ENCODE peak calls at places on chromosome 22, in ten cellular contexts. One of them, this sample, is unnamed.

GRCh38 chr22:31091106-31091975 is 10.2 kb downstream of the SMTN start:
- DNase-seq in NCI-H2227 treated with DMSO at 0.1 percent for 48 hours: no peak
- DNase-seq in left ventricle myocardium inferior: no peak
- DNase-seq in stromal cell of bone marrow: no peak
- DNase-seq in left lung: no peak
- DNase-seq in fibroblast of pulmonary artery: no peak
- DNase-seq in tibial nerve: no peak
- DNase-seq in activated CD4-positive, alpha-beta memory T cell treated with anti-CD3 and anti-CD28 coated beads, Interleukin-2, amount 10 ng/mL, durations not matched to agents 7 days and 5 days: no peak
- DNase-seq in GM04503: no peak
- DNase-seq in fibroblast of the conjunctiva: no peak
- DNase-seq in this sample: no peak

GRCh38 chr22:19526076-19526701 is 2.0 kb upstream of the CLDN5 start:
- DNase-seq in fibroblast of the conjunctiva: no peak
- DNase-seq in fibroblast of pulmonary artery: no peak
- DNase-seq in GM04503: no peak
- DNase-seq in stromal cell of bone marrow: no peak
- DNase-seq in left ventricle myocardium inferior: no peak
- DNase-seq in left lung: no peak
- DNase-seq in tibial nerve: no peak
- DNase-seq in NCI-H2227 treated with DMSO at 0.1 percent for 48 hours: no peak
- DNase-seq in activated CD4-positive, alpha-beta memory T cell treated with anti-CD3 and anti-CD28 coated beads, Interleukin-2, amount 10 ng/mL, durations not matched to agents 7 days and 5 days: no peak
- DNase-seq in this sample: no peak

GRCh38 chr22:49103314-49104052 is 724.2 kb downstream of the BRD1 start:
- DNase-seq in left lung: no peak
- DNase-seq in activated CD4-positive, alpha-beta memory T cell treated with anti-CD3 and anti-CD28 coated beads, Interleukin-2, amount 10 ng/mL, durations not matched to agents 7 days and 5 days: no peak
- DNase-seq in stromal cell of bone marrow: no peak
- DNase-seq in fibroblast of pulmonary artery: no peak
- DNase-seq in fibroblast of the conjunctiva: no peak
- DNase-seq in GM04503: no peak
- DNase-seq in left ventricle myocardium inferior: no peak
- DNase-seq in NCI-H2227 treated with DMSO at 0.1 percent for 48 hours: no peak
- DNase-seq in tibial nerve: no peak
- DNase-seq in this sample: no peak

GRCh38 chr22:17724678-17725464 is 49.4 kb downstream of the BID start:
- DNase-seq in left ventricle myocardium inferior: no peak
- DNase-seq in activated CD4-positive, alpha-beta memory T cell treated with anti-CD3 and anti-CD28 coated beads, Interleukin-2, amount 10 ng/mL, durations not matched to agents 7 days and 5 days: no peak
- DNase-seq in NCI-H2227 treated with DMSO at 0.1 percent for 48 hours: no peak
- DNase-seq in left lung: no peak
- DNase-seq in fibroblast of pulmonary artery: no peak
- DNase-seq in fibroblast of the conjunctiva: no peak
- DNase-seq in GM04503: no peak
- DNase-seq in stromal cell of bone marrow: no peak
- DNase-seq in tibial nerve: no peak
- DNase-seq in this sample: no peak

GRCh38 chr22:40401532-40401931 is 31.1 kb downstream of the SGSM3 start:
- DNase-seq in tibial nerve: no peak
- DNase-seq in fibroblast of pulmonary artery: no peak
- DNase-seq in GM04503: no peak
- DNase-seq in left ventricle myocardium inferior: no peak
- DNase-seq in fibroblast of the conjunctiva: no peak
- DNase-seq in activated CD4-positive, alpha-beta memory T cell treated with anti-CD3 and anti-CD28 coated beads, Interleukin-2, amount 10 ng/mL, durations not matched to agents 7 days and 5 days: peak
- DNase-seq in left lung: no peak
- DNase-seq in NCI-H2227 treated with DMSO at 0.1 percent for 48 hours: no peak
- DNase-seq in stromal cell of bone marrow: no peak
- DNase-seq in this sample: no peak

GRCh38 chr22:44587004-44587793 is 89.2 kb upstream of the RTL6 start:
- DNase-seq in fibroblast of the conjunctiva: no peak
- DNase-seq in NCI-H2227 treated with DMSO at 0.1 percent for 48 hours: no peak
- DNase-seq in GM04503: no peak
- DNase-seq in left ventricle myocardium inferior: peak
- DNase-seq in tibial nerve: no peak
- DNase-seq in left lung: peak
- DNase-seq in stromal cell of bone marrow: no peak
- DNase-seq in fibroblast of pulmonary artery: no peak
- DNase-seq in activated CD4-positive, alpha-beta memory T cell treated with anti-CD3 and anti-CD28 coated beads, Interleukin-2, amount 10 ng/mL, durations not matched to agents 7 days and 5 days: no peak
- DNase-seq in this sample: no peak

GRCh38 chr22:45083659-45084305 is 74.0 kb upstream of the PHF21B start:
- DNase-seq in stromal cell of bone marrow: peak
- DNase-seq in fibroblast of the conjunctiva: no peak
- DNase-seq in left ventricle myocardium inferior: no peak
- DNase-seq in GM04503: peak
- DNase-seq in left lung: no peak
- DNase-seq in activated CD4-positive, alpha-beta memory T cell treated with anti-CD3 and anti-CD28 coated beads, Interleukin-2, amount 10 ng/mL, durations not matched to agents 7 days and 5 days: no peak
- DNase-seq in NCI-H2227 treated with DMSO at 0.1 percent for 48 hours: no peak
- DNase-seq in fibroblast of pulmonary artery: peak
- DNase-seq in tibial nerve: no peak
- DNase-seq in this sample: no peak

GRCh38 chr22:36317658-36318271 is 64.8 kb downstream of the APOL1 start:
- DNase-seq in GM04503: no peak
- DNase-seq in tibial nerve: no peak
- DNase-seq in stromal cell of bone marrow: no peak
- DNase-seq in fibroblast of pulmonary artery: no peak
- DNase-seq in NCI-H2227 treated with DMSO at 0.1 percent for 48 hours: no peak
- DNase-seq in fibroblast of the conjunctiva: no peak
- DNase-seq in left ventricle myocardium inferior: no peak
- DNase-seq in left lung: no peak
- DNase-seq in activated CD4-positive, alpha-beta memory T cell treated with anti-CD3 and anti-CD28 coated beads, Interleukin-2, amount 10 ng/mL, durations not matched to agents 7 days and 5 days: no peak
- DNase-seq in this sample: no peak

GRCh38 chr22:46994265-46994664 is 231.8 kb downstream of the TBC1D22A start:
- DNase-seq in fibroblast of pulmonary artery: no peak
- DNase-seq in activated CD4-positive, alpha-beta memory T cell treated with anti-CD3 and anti-CD28 coated beads, Interleukin-2, amount 10 ng/mL, durations not matched to agents 7 days and 5 days: no peak
- DNase-seq in left lung: no peak
- DNase-seq in left ventricle myocardium inferior: no peak
- DNase-seq in NCI-H2227 treated with DMSO at 0.1 percent for 48 hours: no peak
- DNase-seq in GM04503: no peak
- DNase-seq in tibial nerve: no peak
- DNase-seq in stromal cell of bone marrow: no peak
- DNase-seq in fibroblast of the conjunctiva: no peak
- DNase-seq in this sample: no peak

GRCh38 chr22:37109242-37109917 is at the start of gene TMPRSS6:
- DNase-seq in left lung: no peak
- DNase-seq in stromal cell of bone marrow: no peak
- DNase-seq in left ventricle myocardium inferior: no peak
- DNase-seq in fibroblast of pulmonary artery: no peak
- DNase-seq in activated CD4-positive, alpha-beta memory T cell treated with anti-CD3 and anti-CD28 coated beads, Interleukin-2, amount 10 ng/mL, durations not matched to agents 7 days and 5 days: no peak
- DNase-seq in tibial nerve: no peak
- DNase-seq in GM04503: no peak
- DNase-seq in NCI-H2227 treated with DMSO at 0.1 percent for 48 hours: no peak
- DNase-seq in fibroblast of the conjunctiva: no peak
- DNase-seq in this sample: no peak

GRCh38 chr22:46749682-46750529 is 11.9 kb upstream of the CERK start:
- DNase-seq in left lung: no peak
- DNase-seq in stromal cell of bone marrow: no peak
- DNase-seq in NCI-H2227 treated with DMSO at 0.1 percent for 48 hours: no peak
- DNase-seq in GM04503: no peak
- DNase-seq in tibial nerve: no peak
- DNase-seq in fibroblast of pulmonary artery: no peak
- DNase-seq in activated CD4-positive, alpha-beta memory T cell treated with anti-CD3 and anti-CD28 coated beads, Interleukin-2, amount 10 ng/mL, durations not matched to agents 7 days and 5 days: no peak
- DNase-seq in fibroblast of the conjunctiva: no peak
- DNase-seq in left ventricle myocardium inferior: no peak
- DNase-seq in this sample: no peak

GRCh38 chr22:35443338-35443737 is 43.4 kb downstream of the MCM5 start:
- DNase-seq in left lung: no peak
- DNase-seq in fibroblast of pulmonary artery: no peak
- DNase-seq in GM04503: no peak
- DNase-seq in stromal cell of bone marrow: no peak
- DNase-seq in activated CD4-positive, alpha-beta memory T cell treated with anti-CD3 and anti-CD28 coated beads, Interleukin-2, amount 10 ng/mL, durations not matched to agents 7 days and 5 days: no peak
- DNase-seq in fibroblast of the conjunctiva: no peak
- DNase-seq in tibial nerve: no peak
- DNase-seq in NCI-H2227 treated with DMSO at 0.1 percent for 48 hours: no peak
- DNase-seq in left ventricle myocardium inferior: no peak
- DNase-seq in this sample: no peak

GRCh38 chr22:31332886-31333285 is 13.3 kb downstream of the PATZ1 start:
- DNase-seq in NCI-H2227 treated with DMSO at 0.1 percent for 48 hours: no peak
- DNase-seq in GM04503: no peak
- DNase-seq in fibroblast of pulmonary artery: no peak
- DNase-seq in tibial nerve: no peak
- DNase-seq in fibroblast of the conjunctiva: no peak
- DNase-seq in stromal cell of bone marrow: no peak
- DNase-seq in left lung: no peak
- DNase-seq in left ventricle myocardium inferior: no peak
- DNase-seq in activated CD4-positive, alpha-beta memory T cell treated with anti-CD3 and anti-CD28 coated beads, Interleukin-2, amount 10 ng/mL, durations not matched to agents 7 days and 5 days: no peak
- DNase-seq in this sample: peak

GRCh38 chr22:48376936-48377335 is 1450.7 kb downstream of the BRD1 start:
- DNase-seq in left ventricle myocardium inferior: no peak
- DNase-seq in stromal cell of bone marrow: no peak
- DNase-seq in fibroblast of the conjunctiva: no peak
- DNase-seq in GM04503: no peak
- DNase-seq in tibial nerve: no peak
- DNase-seq in NCI-H2227 treated with DMSO at 0.1 percent for 48 hours: no peak
- DNase-seq in left lung: no peak
- DNase-seq in activated CD4-positive, alpha-beta memory T cell treated with anti-CD3 and anti-CD28 coated beads, Interleukin-2, amount 10 ng/mL, durations not matched to agents 7 days and 5 days: no peak
- DNase-seq in fibroblast of pulmonary artery: no peak
- DNase-seq in this sample: no peak

GRCh38 chr22:38788417-38788816 is 5.5 kb downstream of the DNAL4 start:
- DNase-seq in fibroblast of the conjunctiva: peak
- DNase-seq in stromal cell of bone marrow: peak
- DNase-seq in left lung: no peak
- DNase-seq in NCI-H2227 treated with DMSO at 0.1 percent for 48 hours: peak
- DNase-seq in left ventricle myocardium inferior: peak
- DNase-seq in activated CD4-positive, alpha-beta memory T cell treated with anti-CD3 and anti-CD28 coated beads, Interleukin-2, amount 10 ng/mL, durations not matched to agents 7 days and 5 days: no peak
- DNase-seq in tibial nerve: peak
- DNase-seq in fibroblast of pulmonary artery: peak
- DNase-seq in GM04503: peak
- DNase-seq in this sample: peak

GRCh38 chr22:35531202-35531601 is 9.4 kb upstream of the RASD2 start:
- DNase-seq in stromal cell of bone marrow: no peak
- DNase-seq in NCI-H2227 treated with DMSO at 0.1 percent for 48 hours: no peak
- DNase-seq in fibroblast of pulmonary artery: no peak
- DNase-seq in tibial nerve: no peak
- DNase-seq in left lung: no peak
- DNase-seq in GM04503: no peak
- DNase-seq in fibroblast of the conjunctiva: no peak
- DNase-seq in activated CD4-positive, alpha-beta memory T cell treated with anti-CD3 and anti-CD28 coated beads, Interleukin-2, amount 10 ng/mL, durations not matched to agents 7 days and 5 days: no peak
- DNase-seq in left ventricle myocardium inferior: no peak
- DNase-seq in this sample: no peak

GRCh38 chr22:38868886-38869381 is 3.1 kb downstream of the CBX6 start:
- DNase-seq in NCI-H2227 treated with DMSO at 0.1 percent for 48 hours: peak
- DNase-seq in left lung: peak
- DNase-seq in GM04503: no peak
- DNase-seq in fibroblast of the conjunctiva: no peak
- DNase-seq in stromal cell of bone marrow: peak
- DNase-seq in fibroblast of pulmonary artery: peak
- DNase-seq in tibial nerve: peak
- DNase-seq in left ventricle myocardium inferior: peak
- DNase-seq in activated CD4-positive, alpha-beta memory T cell treated with anti-CD3 and anti-CD28 coated beads, Interleukin-2, amount 10 ng/mL, durations not matched to agents 7 days and 5 days: peak
- DNase-seq in this sample: peak

GRCh38 chr22:44279059-44279340 is 33.8 kb downstream of the SHISAL1 start:
- DNase-seq in fibroblast of pulmonary artery: no peak
- DNase-seq in NCI-H2227 treated with DMSO at 0.1 percent for 48 hours: no peak
- DNase-seq in GM04503: no peak
- DNase-seq in tibial nerve: no peak
- DNase-seq in left ventricle myocardium inferior: no peak
- DNase-seq in stromal cell of bone marrow: no peak
- DNase-seq in left lung: no peak
- DNase-seq in activated CD4-positive, alpha-beta memory T cell treated with anti-CD3 and anti-CD28 coated beads, Interleukin-2, amount 10 ng/mL, durations not matched to agents 7 days and 5 days: no peak
- DNase-seq in fibroblast of the conjunctiva: no peak
- DNase-seq in this sample: no peak

GRCh38 chr22:50731811-50732624 is 6.0 kb upstream of the ACR start:
- DNase-seq in activated CD4-positive, alpha-beta memory T cell treated with anti-CD3 and anti-CD28 coated beads, Interleukin-2, amount 10 ng/mL, durations not matched to agents 7 days and 5 days: peak
- DNase-seq in fibroblast of the conjunctiva: peak
- DNase-seq in stromal cell of bone marrow: peak
- DNase-seq in GM04503: no peak
- DNase-seq in fibroblast of pulmonary artery: peak
- DNase-seq in tibial nerve: no peak
- DNase-seq in left lung: peak
- DNase-seq in left ventricle myocardium inferior: peak
- DNase-seq in NCI-H2227 treated with DMSO at 0.1 percent for 48 hours: no peak
- DNase-seq in this sample: peak

GRCh38 chr22:20968281-20968977 is 1.4 kb downstream of the AIFM3 start:
- DNase-seq in GM04503: no peak
- DNase-seq in activated CD4-positive, alpha-beta memory T cell treated with anti-CD3 and anti-CD28 coated beads, Interleukin-2, amount 10 ng/mL, durations not matched to agents 7 days and 5 days: no peak
- DNase-seq in left ventricle myocardium inferior: no peak
- DNase-seq in NCI-H2227 treated with DMSO at 0.1 percent for 48 hours: no peak
- DNase-seq in fibroblast of pulmonary artery: no peak
- DNase-seq in fibroblast of the conjunctiva: no peak
- DNase-seq in tibial nerve: no peak
- DNase-seq in left lung: no peak
- DNase-seq in stromal cell of bone marrow: no peak
- DNase-seq in this sample: no peak

GRCh38 chr22:41361716-41362310 is 19.9 kb upstream of the TEF start:
- DNase-seq in GM04503: no peak
- DNase-seq in left ventricle myocardium inferior: no peak
- DNase-seq in NCI-H2227 treated with DMSO at 0.1 percent for 48 hours: no peak
- DNase-seq in fibroblast of the conjunctiva: no peak
- DNase-seq in left lung: no peak
- DNase-seq in activated CD4-positive, alpha-beta memory T cell treated with anti-CD3 and anti-CD28 coated beads, Interleukin-2, amount 10 ng/mL, durations not matched to agents 7 days and 5 days: no peak
- DNase-seq in tibial nerve: no peak
- DNase-seq in stromal cell of bone marrow: no peak
- DNase-seq in fibroblast of pulmonary artery: peak
- DNase-seq in this sample: no peak

GRCh38 chr22:50473855-50474671 is 772 bp downstream of the SBF1 start:
- DNase-seq in left ventricle myocardium inferior: peak
- DNase-seq in stromal cell of bone marrow: peak
- DNase-seq in activated CD4-positive, alpha-beta memory T cell treated with anti-CD3 and anti-CD28 coated beads, Interleukin-2, amount 10 ng/mL, durations not matched to agents 7 days and 5 days: peak
- DNase-seq in tibial nerve: no peak
- DNase-seq in fibroblast of pulmonary artery: peak
- DNase-seq in fibroblast of the conjunctiva: no peak
- DNase-seq in left lung: no peak
- DNase-seq in GM04503: no peak
- DNase-seq in NCI-H2227 treated with DMSO at 0.1 percent for 48 hours: no peak
- DNase-seq in this sample: peak

GRCh38 chr22:41560095-41560487 is 719 bp upstream of the CSDC2 start:
- DNase-seq in stromal cell of bone marrow: no peak
- DNase-seq in activated CD4-positive, alpha-beta memory T cell treated with anti-CD3 and anti-CD28 coated beads, Interleukin-2, amount 10 ng/mL, durations not matched to agents 7 days and 5 days: no peak
- DNase-seq in NCI-H2227 treated with DMSO at 0.1 percent for 48 hours: no peak
- DNase-seq in tibial nerve: no peak
- DNase-seq in left ventricle myocardium inferior: no peak
- DNase-seq in fibroblast of pulmonary artery: no peak
- DNase-seq in GM04503: no peak
- DNase-seq in left lung: no peak
- DNase-seq in fibroblast of the conjunctiva: no peak
- DNase-seq in this sample: no peak

GRCh38 chr22:16949561-16949960 is 58.5 kb downstream of the GAB4 start:
- DNase-seq in left lung: no peak
- DNase-seq in fibroblast of pulmonary artery: no peak
- DNase-seq in activated CD4-positive, alpha-beta memory T cell treated with anti-CD3 and anti-CD28 coated beads, Interleukin-2, amount 10 ng/mL, durations not matched to agents 7 days and 5 days: no peak
- DNase-seq in tibial nerve: no peak
- DNase-seq in stromal cell of bone marrow: no peak
- DNase-seq in NCI-H2227 treated with DMSO at 0.1 percent for 48 hours: no peak
- DNase-seq in GM04503: no peak
- DNase-seq in left ventricle myocardium inferior: no peak
- DNase-seq in fibroblast of the conjunctiva: no peak
- DNase-seq in this sample: no peak

GRCh38 chr22:38419121-38419863 is 35.7 kb downstream of the KCNJ4 start:
- DNase-seq in left lung: no peak
- DNase-seq in fibroblast of pulmonary artery: no peak
- DNase-seq in stromal cell of bone marrow: no peak
- DNase-seq in left ventricle myocardium inferior: no peak
- DNase-seq in activated CD4-positive, alpha-beta memory T cell treated with anti-CD3 and anti-CD28 coated beads, Interleukin-2, amount 10 ng/mL, durations not matched to agents 7 days and 5 days: no peak
- DNase-seq in tibial nerve: no peak
- DNase-seq in NCI-H2227 treated with DMSO at 0.1 percent for 48 hours: no peak
- DNase-seq in fibroblast of the conjunctiva: no peak
- DNase-seq in GM04503: no peak
- DNase-seq in this sample: no peak

GRCh38 chr22:26448334-26448733 is 19.3 kb downstream of the ASPHD2 start:
- DNase-seq in fibroblast of the conjunctiva: no peak
- DNase-seq in left lung: no peak
- DNase-seq in fibroblast of pulmonary artery: no peak
- DNase-seq in tibial nerve: no peak
- DNase-seq in activated CD4-positive, alpha-beta memory T cell treated with anti-CD3 and anti-CD28 coated beads, Interleukin-2, amount 10 ng/mL, durations not matched to agents 7 days and 5 days: no peak
- DNase-seq in left ventricle myocardium inferior: no peak
- DNase-seq in stromal cell of bone marrow: no peak
- DNase-seq in GM04503: no peak
- DNase-seq in NCI-H2227 treated with DMSO at 0.1 percent for 48 hours: no peak
- DNase-seq in this sample: no peak

GRCh38 chr22:41603873-41604332 is 14.3 kb upstream of the PMM1 start:
- DNase-seq in stromal cell of bone marrow: no peak
- DNase-seq in GM04503: no peak
- DNase-seq in left ventricle myocardium inferior: no peak
- DNase-seq in left lung: no peak
- DNase-seq in tibial nerve: no peak
- DNase-seq in NCI-H2227 treated with DMSO at 0.1 percent for 48 hours: no peak
- DNase-seq in fibroblast of the conjunctiva: no peak
- DNase-seq in activated CD4-positive, alpha-beta memory T cell treated with anti-CD3 and anti-CD28 coated beads, Interleukin-2, amount 10 ng/mL, durations not matched to agents 7 days and 5 days: peak
- DNase-seq in fibroblast of pulmonary artery: no peak
- DNase-seq in this sample: no peak

GRCh38 chr22:23070418-23071162 is at the start of gene GNAZ:
- DNase-seq in stromal cell of bone marrow: no peak
- DNase-seq in fibroblast of the conjunctiva: no peak
- DNase-seq in NCI-H2227 treated with DMSO at 0.1 percent for 48 hours: peak
- DNase-seq in left ventricle myocardium inferior: no peak
- DNase-seq in GM04503: no peak
- DNase-seq in activated CD4-positive, alpha-beta memory T cell treated with anti-CD3 and anti-CD28 coated beads, Interleukin-2, amount 10 ng/mL, durations not matched to agents 7 days and 5 days: no peak
- DNase-seq in left lung: peak
- DNase-seq in fibroblast of pulmonary artery: no peak
- DNase-seq in tibial nerve: no peak
- DNase-seq in this sample: no peak

This sample was measured in lung microvascular endothelial cell.